ENCODE peak calls at places on chromosomes 16 and 17, in six cellular contexts. V is A549; M is NCI-H1092; T is hippocampal formation; W is stimulated activated CD4-positive, alpha-beta T cell treated with anti-CD3 and anti-CD28 coated beads, Interleukin-4, amount 100 ng/mL, for 48 hours; E is NCI-H2081. N is an unnamed sample.

GRCh38 chr17:49554694-49555494 is 20.8 kb upstream of the NXPH3 start:
- DNase-seq in T (no peak), E (no peak), M (no peak), W (no peak), V (no peak), N (no peak)

GRCh38 chr17:80949451-80950421 is 41.9 kb upstream of the CHMP6 start:
- DNase-seq in M (no peak), T (no peak), E (no peak), V (no peak), W (no peak), N (no peak)

GRCh38 chr17:42421479-42422332 is 1.4 kb downstream of the CAVIN1 start:
- DNase-seq in V (no peak), M (no peak), W (no peak), T (no peak), E (no peak), N (no peak)

GRCh38 chr17:40953876-40954275 is 12.9 kb downstream of the KRT39 start:
- DNase-seq in V (peak), W (peak), T (no peak), M (no peak), E (no peak), N (no peak)

GRCh38 chr16:934178-934577 is 36.6 kb downstream of the LMF1 start:
- DNase-seq in M (no peak), T (no peak), E (no peak), V (no peak), W (no peak), N (no peak)

GRCh38 chr17:74749262-74750038 is 1.0 kb downstream of the NHERF1 start:
- DNase-seq in V (no peak), T (no peak), W (no peak), M (no peak), E (no peak), N (no peak)

GRCh38 chr16:10868089-10868488 is 8.9 kb upstream of the CIITA start:
- DNase-seq in W (no peak), T (no peak), M (no peak), E (no peak), V (no peak), N (no peak)

GRCh38 chr16:1426734-1427451 is 4.0 kb upstream of the PERCC1 start:
- DNase-seq in T (no peak), V (no peak), M (peak), W (no peak), E (no peak), N (no peak)

GRCh38 chr17:78416791-78417530 is 38.5 kb downstream of the PGS1 start:
- DNase-seq in E (no peak), V (no peak), W (no peak), M (no peak), T (no peak), N (no peak)

GRCh38 chr16:87207965-87208364 is 109.2 kb downstream of the C16orf95 start:
- DNase-seq in T (no peak), M (no peak), V (no peak), W (no peak), E (no peak), N (no peak)

GRCh38 chr17:48144976-48145798 is 37.6 kb downstream of the SNX11 start:
- DNase-seq in W (no peak), M (no peak), V (no peak), T (no peak), E (no peak), N (no peak)

GRCh38 chr16:68376590-68376989 is 65.8 kb downstream of the PRMT7 start:
- DNase-seq in T (no peak), M (no peak), V (no peak), E (no peak), W (no peak), N (no peak)

N was measured in dorsolateral prefrontal cortex.